ENCODE peak calls at places on chromosomes 11 and 22, in four cellular contexts. One of them, this sample, is unnamed.

GRCh38 chr11:121257289-121257688 is 35.3 kb upstream of the SC5D start:
- DNase-seq in tibial nerve: no peak
- DNase-seq in ELR: no peak
- DNase-seq in activated T-cell treated with anti-CD3 and anti-CD28 coated beads, Interleukin-2, amount 50 U/mL, for 48 hours: no peak
- DNase-seq in this sample: no peak

GRCh38 chr11:37963440-37963839 is 1365.4 kb upstream of the RAG2 start:
- DNase-seq in tibial nerve: no peak
- DNase-seq in ELR: no peak
- DNase-seq in activated T-cell treated with anti-CD3 and anti-CD28 coated beads, Interleukin-2, amount 50 U/mL, for 48 hours: no peak
- DNase-seq in this sample: no peak

GRCh38 chr22:19041403-19042074 is 80.7 kb downstream of the DGCR2 start:
- DNase-seq in tibial nerve: no peak
- DNase-seq in ELR: no peak
- DNase-seq in activated T-cell treated with anti-CD3 and anti-CD28 coated beads, Interleukin-2, amount 50 U/mL, for 48 hours: no peak
- DNase-seq in this sample: no peak

GRCh38 chr11:9604134-9604533 is 30.7 kb downstream of the WEE1 start:
- DNase-seq in tibial nerve: no peak
- DNase-seq in ELR: no peak
- DNase-seq in activated T-cell treated with anti-CD3 and anti-CD28 coated beads, Interleukin-2, amount 50 U/mL, for 48 hours: no peak
- DNase-seq in this sample: no peak

GRCh38 chr11:11672101-11672500 is 50.3 kb upstream of the GALNT18 start:
- DNase-seq in tibial nerve: no peak
- DNase-seq in ELR: no peak
- DNase-seq in activated T-cell treated with anti-CD3 and anti-CD28 coated beads, Interleukin-2, amount 50 U/mL, for 48 hours: no peak
- DNase-seq in this sample: no peak

GRCh38 chr22:50542416-50542927 is 3.2 kb upstream of the KLHDC7B start:
- DNase-seq in tibial nerve: no peak
- DNase-seq in ELR: peak; percentile 44
- DNase-seq in activated T-cell treated with anti-CD3 and anti-CD28 coated beads, Interleukin-2, amount 50 U/mL, for 48 hours: peak; percentile 65
- DNase-seq in this sample: no peak

GRCh38 chr22:23832226-23833016 is 6.4 kb downstream of the DERL3 start:
- DNase-seq in tibial nerve: no peak
- DNase-seq in ELR: no peak
- DNase-seq in activated T-cell treated with anti-CD3 and anti-CD28 coated beads, Interleukin-2, amount 50 U/mL, for 48 hours: no peak
- DNase-seq in this sample: no peak

GRCh38 chr11:44387415-44387814 is 77.5 kb upstream of the ALX4 start:
- DNase-seq in tibial nerve: no peak
- DNase-seq in ELR: no peak
- DNase-seq in activated T-cell treated with anti-CD3 and anti-CD28 coated beads, Interleukin-2, amount 50 U/mL, for 48 hours: no peak
- DNase-seq in this sample: no peak

GRCh38 chr22:38614331-38615122 is 41.7 kb downstream of the FAM227A start:
- DNase-seq in tibial nerve: no peak
- DNase-seq in ELR: no peak
- DNase-seq in activated T-cell treated with anti-CD3 and anti-CD28 coated beads, Interleukin-2, amount 50 U/mL, for 48 hours: no peak
- DNase-seq in this sample: peak; percentile 14

GRCh38 chr22:40637181-40638150 is 947 bp upstream of the MRTFA start:
- DNase-seq in tibial nerve: peak; percentile 53
- DNase-seq in ELR: peak; percentile 66
- DNase-seq in activated T-cell treated with anti-CD3 and anti-CD28 coated beads, Interleukin-2, amount 50 U/mL, for 48 hours: no peak
- DNase-seq in this sample: no peak

GRCh38 chr11:117908959-117909610 is 20.1 kb downstream of the TMPRSS13 start:
- DNase-seq in tibial nerve: no peak
- DNase-seq in ELR: no peak
- DNase-seq in activated T-cell treated with anti-CD3 and anti-CD28 coated beads, Interleukin-2, amount 50 U/mL, for 48 hours: no peak
- DNase-seq in this sample: no peak

GRCh38 chr11:107043242-107043991 is 25.1 kb upstream of the GUCY1A2 start:
- DNase-seq in tibial nerve: no peak
- DNase-seq in ELR: peak; percentile 95
- DNase-seq in activated T-cell treated with anti-CD3 and anti-CD28 coated beads, Interleukin-2, amount 50 U/mL, for 48 hours: no peak
- DNase-seq in this sample: peak; percentile 92

GRCh38 chr11:111012497-111012896 is 233.0 kb upstream of the POU2AF2 start:
- DNase-seq in tibial nerve: no peak
- DNase-seq in ELR: no peak
- DNase-seq in activated T-cell treated with anti-CD3 and anti-CD28 coated beads, Interleukin-2, amount 50 U/mL, for 48 hours: no peak
- DNase-seq in this sample: no peak

GRCh38 chr22:36734171-36735058 is 30.9 kb upstream of the CACNG2 start:
- DNase-seq in tibial nerve: no peak
- DNase-seq in ELR: peak; percentile 15
- DNase-seq in activated T-cell treated with anti-CD3 and anti-CD28 coated beads, Interleukin-2, amount 50 U/mL, for 48 hours: no peak
- DNase-seq in this sample: peak; percentile 12

GRCh38 chr22:39661842-39662676 is 91.5 kb downstream of the CACNA1I start:
- DNase-seq in tibial nerve: no peak
- DNase-seq in ELR: no peak
- DNase-seq in activated T-cell treated with anti-CD3 and anti-CD28 coated beads, Interleukin-2, amount 50 U/mL, for 48 hours: peak; percentile 91
- DNase-seq in this sample: no peak

GRCh38 chr11:44702897-44703296 is 23.9 kb upstream of the TSPAN18 start:
- DNase-seq in tibial nerve: no peak
- DNase-seq in ELR: no peak
- DNase-seq in activated T-cell treated with anti-CD3 and anti-CD28 coated beads, Interleukin-2, amount 50 U/mL, for 48 hours: no peak
- DNase-seq in this sample: no peak

GRCh38 chr11:19367051-19367709 is 126.4 kb upstream of the E2F8 start:
- DNase-seq in tibial nerve: no peak
- DNase-seq in ELR: peak; percentile 39
- DNase-seq in activated T-cell treated with anti-CD3 and anti-CD28 coated beads, Interleukin-2, amount 50 U/mL, for 48 hours: no peak
- DNase-seq in this sample: peak; percentile 63

GRCh38 chr11:65501005-65501529 is 2.2 kb downstream of the MALAT1 start:
- DNase-seq in tibial nerve: no peak
- DNase-seq in ELR: peak; percentile 43
- DNase-seq in activated T-cell treated with anti-CD3 and anti-CD28 coated beads, Interleukin-2, amount 50 U/mL, for 48 hours: no peak
- DNase-seq in this sample: no peak

This sample was measured in EL.